ENCODE peak calls at places on chromosome 2, in five cellular contexts. Q is KBM-7; J is left ventricle myocardium superior; Y is activated effector memory CD4-positive, alpha-beta T cell treated with anti-CD3 and anti-CD28 coated beads, Interleukin-2, amount 50 U/mL, for 16 hours; B is amniotic stem cell. A is an unnamed sample.

GRCh38 chr2:134630760-134631159 is 88.0 kb downstream of the TMEM163 start:
- DNase-seq in Q (peak), J (no peak), Y (no peak), B (no peak), A (no peak)

GRCh38 chr2:172253190-172254052 is 150.7 kb upstream of the DLX2 start:
- DNase-seq in Q (peak), J (no peak), Y (peak), B (peak), A (no peak)

GRCh38 chr2:156346731-156347130 is 14.2 kb upstream of the NR4A2 start:
- DNase-seq in Q (no peak), J (no peak), Y (no peak), B (no peak), A (no peak)

GRCh38 chr2:95054016-95054415 is 28.5 kb downstream of the MAL start:
- DNase-seq in Q (no peak), J (no peak), Y (no peak), B (no peak), A (no peak)

GRCh38 chr2:181036848-181037603 is 56.6 kb downstream of the UBE2E3 start:
- DNase-seq in Q (no peak), J (no peak), Y (no peak), B (peak), A (no peak)

GRCh38 chr2:34291076-34291475 is 692.0 kb upstream of the FAM98A start:
- DNase-seq in Q (no peak), J (no peak), Y (no peak), B (no peak), A (no peak)

GRCh38 chr2:109335586-109336266 is 206.7 kb downstream of the SH3RF3 start:
- DNase-seq in Q (no peak), J (no peak), Y (no peak), B (peak), A (no peak)

GRCh38 chr2:152611458-152612231 is 105.6 kb downstream of the PRPF40A start:
- DNase-seq in Q (peak), J (peak), Y (no peak), B (no peak), A (no peak)

GRCh38 chr2:162211747-162212146 is 31.5 kb downstream of the FAP start:
- DNase-seq in Q (no peak), J (no peak), Y (no peak), B (no peak), A (no peak)

GRCh38 chr2:193841389-193842150 is 1646.8 kb upstream of the TMEFF2 start:
- DNase-seq in Q (no peak), J (no peak), Y (no peak), B (no peak), A (no peak)

GRCh38 chr2:3633089-3633981 is 24.7 kb upstream of the ALLC start:
- DNase-seq in Q (no peak), J (no peak), Y (peak), B (no peak), A (no peak)

GRCh38 chr2:240741091-240741490 is 49.4 kb downstream of the AQP12A start:
- DNase-seq in Q (no peak), J (no peak), Y (no peak), B (no peak), A (no peak)

GRCh38 chr2:101135412-101136296 is 15.5 kb downstream of the TBC1D8 start:
- DNase-seq in Q (no peak), J (no peak), Y (no peak), B (no peak), A (no peak)

GRCh38 chr2:96098900-96099590 is 17.3 kb downstream of the ADRA2B start:
- DNase-seq in Q (no peak), J (peak), Y (peak), B (no peak), A (no peak)

GRCh38 chr2:117551858-117552257 is 262.6 kb upstream of the DDX18 start:
- DNase-seq in Q (no peak), J (no peak), Y (no peak), B (no peak), A (no peak)

GRCh38 chr2:172109670-172110421 is 7.1 kb upstream of the DLX2 start:
- DNase-seq in Q (no peak), J (no peak), Y (peak), B (no peak), A (no peak)

GRCh38 chr2:179595284-179595683 is 266.1 kb downstream of the ZNF385B start:
- DNase-seq in Q (no peak), J (no peak), Y (no peak), B (no peak), A (no peak)

GRCh38 chr2:233743464-233744259 is 14.8 kb downstream of the UGT1A3 start:
- DNase-seq in Q (no peak), J (no peak), Y (no peak), B (no peak), A (no peak)

GRCh38 chr2:7601990-7602389 is 684.8 kb downstream of the RNF144A start:
- DNase-seq in Q (no peak), J (no peak), Y (no peak), B (no peak), A (no peak)

GRCh38 chr2:231161252-231162035 is 36.6 kb upstream of the HTR2B start:
- DNase-seq in Q (no peak), J (no peak), Y (no peak), B (peak), A (no peak)

GRCh38 chr2:224947566-224947965 is 94.7 kb downstream of the DOCK10 start:
- DNase-seq in Q (no peak), J (no peak), Y (no peak), B (no peak), A (no peak)

GRCh38 chr2:134668821-134669220 is 50.0 kb downstream of the TMEM163 start:
- DNase-seq in Q (no peak), J (no peak), Y (peak), B (no peak), A (no peak)

GRCh38 chr2:186976329-186976728 is 127.4 kb upstream of the ZSWIM2 start:
- DNase-seq in Q (no peak), J (no peak), Y (no peak), B (no peak), A (no peak)

GRCh38 chr2:60483400-60483799 is 70.1 kb downstream of the BCL11A start:
- DNase-seq in Q (no peak), J (no peak), Y (no peak), B (peak), A (no peak)

GRCh38 chr2:159168707-159169106 is 117.8 kb downstream of the WDSUB1 start:
- DNase-seq in Q (no peak), J (no peak), Y (no peak), B (no peak), A (no peak)

GRCh38 chr2:30701782-30702181 is 105.5 kb downstream of the CAPN13 start:
- DNase-seq in Q (no peak), J (no peak), Y (no peak), B (no peak), A (no peak)

GRCh38 chr2:43027103-43027482 is 199.3 kb downstream of the ZFP36L2 start:
- DNase-seq in Q (no peak), J (peak), Y (no peak), B (no peak), A (no peak)

GRCh38 chr2:129587426-129588064 is 391.9 kb upstream of the RAB6C start:
- DNase-seq in Q (no peak), J (no peak), Y (no peak), B (no peak), A (no peak)

GRCh38 chr2:5921081-5921642 is 229.0 kb downstream of the SOX11 start:
- DNase-seq in Q (no peak), J (peak), Y (no peak), B (no peak), A (no peak)

GRCh38 chr2:216603010-216603883 is 30.0 kb upstream of the IGFBP2 start:
- DNase-seq in Q (peak), J (no peak), Y (no peak), B (no peak), A (no peak)

GRCh38 chr2:85437488-85438290 is 19.2 kb downstream of the SH2D6 start:
- DNase-seq in Q (peak), J (peak), Y (peak), B (no peak), A (peak)

GRCh38 chr2:188628989-188629889 is 337.6 kb downstream of the GULP1 start:
- DNase-seq in Q (no peak), J (peak), Y (no peak), B (peak), A (no peak)